ENCODE peak calls at places on chromosomes 7 and 10, in eight cellular contexts. One of them, this sample, is unnamed.
A peak's percentile ranks its signal among the peaks of the same experiment; 100 is the strongest.

GRCh38 chr10:72424561-72424960 is 69.8 kb upstream of the DNAJB12 start:
- DNase-seq in MM.1S: no peak
- DNase-seq in A549: no peak
- DNase-seq in stomach: no peak
- DNase-seq in heart right ventricle: no peak
- DNase-seq in mammary epithelial cell: no peak
- DNase-seq in fibroblast of lung: peak; percentile 2
- DNase-seq in breast epithelium: no peak
- DNase-seq in this sample: peak; percentile 12

GRCh38 chr10:89275383-89275782 is 23.8 kb upstream of the LIPA start:
- DNase-seq in MM.1S: no peak
- DNase-seq in A549: no peak
- DNase-seq in stomach: no peak
- DNase-seq in heart right ventricle: no peak
- DNase-seq in mammary epithelial cell: peak; percentile 55
- DNase-seq in fibroblast of lung: no peak
- DNase-seq in breast epithelium: no peak
- DNase-seq in this sample: no peak

GRCh38 chr7:132485136-132485535 is 91.1 kb downstream of the PLXNA4 start:
- DNase-seq in MM.1S: no peak
- DNase-seq in A549: no peak
- DNase-seq in stomach: no peak
- DNase-seq in heart right ventricle: no peak
- DNase-seq in mammary epithelial cell: no peak
- DNase-seq in fibroblast of lung: no peak
- DNase-seq in breast epithelium: no peak
- DNase-seq in this sample: no peak

GRCh38 chr10:58829839-58830238 is 317.2 kb downstream of the BICC1 start:
- DNase-seq in MM.1S: no peak
- DNase-seq in A549: no peak
- DNase-seq in stomach: no peak
- DNase-seq in heart right ventricle: no peak
- DNase-seq in mammary epithelial cell: no peak
- DNase-seq in fibroblast of lung: no peak
- DNase-seq in breast epithelium: no peak
- DNase-seq in this sample: no peak

GRCh38 chr10:9097206-9097990 is 1042.9 kb downstream of the GATA3 start:
- DNase-seq in MM.1S: peak; percentile 59
- DNase-seq in A549: no peak
- DNase-seq in stomach: no peak
- DNase-seq in heart right ventricle: no peak
- DNase-seq in mammary epithelial cell: peak; percentile 20
- DNase-seq in fibroblast of lung: peak; percentile 3
- DNase-seq in breast epithelium: no peak
- DNase-seq in this sample: no peak

GRCh38 chr10:104077282-104078151 is 8.2 kb downstream of the COL17A1 start:
- DNase-seq in MM.1S: no peak
- DNase-seq in A549: no peak
- DNase-seq in stomach: no peak
- DNase-seq in heart right ventricle: no peak
- DNase-seq in mammary epithelial cell: no peak
- DNase-seq in fibroblast of lung: no peak
- DNase-seq in breast epithelium: no peak
- DNase-seq in this sample: peak; percentile 20

GRCh38 chr7:78489851-78490250 is 691.3 kb downstream of the PHTF2 start:
- DNase-seq in MM.1S: peak; percentile 52
- DNase-seq in A549: no peak
- DNase-seq in stomach: no peak
- DNase-seq in heart right ventricle: no peak
- DNase-seq in mammary epithelial cell: no peak
- DNase-seq in fibroblast of lung: peak; percentile 36
- DNase-seq in breast epithelium: no peak
- DNase-seq in this sample: no peak

GRCh38 chr7:34153680-34154270 is 248.4 kb downstream of the BMPER start:
- DNase-seq in MM.1S: no peak
- DNase-seq in A549: no peak
- DNase-seq in stomach: no peak
- DNase-seq in heart right ventricle: no peak
- DNase-seq in mammary epithelial cell: no peak
- DNase-seq in fibroblast of lung: no peak
- DNase-seq in breast epithelium: no peak
- DNase-seq in this sample: no peak

GRCh38 chr7:98110249-98111022 is 3.8 kb downstream of the LMTK2 start:
- DNase-seq in MM.1S: no peak
- DNase-seq in A549: no peak
- DNase-seq in stomach: peak; percentile 71
- DNase-seq in heart right ventricle: no peak
- DNase-seq in mammary epithelial cell: no peak
- DNase-seq in fibroblast of lung: no peak
- DNase-seq in breast epithelium: no peak
- DNase-seq in this sample: no peak

GRCh38 chr10:113381906-113382562 is 170.8 kb upstream of the HABP2 start:
- DNase-seq in MM.1S: peak; percentile 84
- DNase-seq in A549: no peak
- DNase-seq in stomach: no peak
- DNase-seq in heart right ventricle: no peak
- DNase-seq in mammary epithelial cell: no peak
- DNase-seq in fibroblast of lung: peak; percentile 67
- DNase-seq in breast epithelium: no peak
- DNase-seq in this sample: no peak

GRCh38 chr10:124535731-124536495 is 74.3 kb downstream of the LHPP start:
- DNase-seq in MM.1S: no peak
- DNase-seq in A549: no peak
- DNase-seq in stomach: no peak
- DNase-seq in heart right ventricle: no peak
- DNase-seq in mammary epithelial cell: no peak
- DNase-seq in fibroblast of lung: no peak
- DNase-seq in breast epithelium: no peak
- DNase-seq in this sample: no peak

GRCh38 chr7:124724079-124724478 is 41.5 kb downstream of the GPR37 start:
- DNase-seq in MM.1S: no peak
- DNase-seq in A549: no peak
- DNase-seq in stomach: no peak
- DNase-seq in heart right ventricle: no peak
- DNase-seq in mammary epithelial cell: no peak
- DNase-seq in fibroblast of lung: no peak
- DNase-seq in breast epithelium: no peak
- DNase-seq in this sample: no peak

GRCh38 chr7:128443817-128444216 is 11.9 kb upstream of the HILPDA start:
- DNase-seq in MM.1S: no peak
- DNase-seq in A549: no peak
- DNase-seq in stomach: peak; percentile 38
- DNase-seq in heart right ventricle: no peak
- DNase-seq in mammary epithelial cell: no peak
- DNase-seq in fibroblast of lung: no peak
- DNase-seq in breast epithelium: no peak
- DNase-seq in this sample: no peak

GRCh38 chr10:43682956-43683355 is 34.3 kb upstream of the ZNF32 start:
- DNase-seq in MM.1S: no peak
- DNase-seq in A549: no peak
- DNase-seq in stomach: no peak
- DNase-seq in heart right ventricle: no peak
- DNase-seq in mammary epithelial cell: no peak
- DNase-seq in fibroblast of lung: peak; percentile 56
- DNase-seq in breast epithelium: no peak
- DNase-seq in this sample: no peak

GRCh38 chr7:101698964-101699363 is 69.9 kb upstream of the MYL10 start:
- DNase-seq in MM.1S: no peak
- DNase-seq in A549: no peak
- DNase-seq in stomach: no peak
- DNase-seq in heart right ventricle: no peak
- DNase-seq in mammary epithelial cell: no peak
- DNase-seq in fibroblast of lung: no peak
- DNase-seq in breast epithelium: no peak
- DNase-seq in this sample: no peak

GRCh38 chr7:64087501-64087900 is 42.3 kb downstream of the ZNF727 start:
- DNase-seq in MM.1S: no peak
- DNase-seq in A549: no peak
- DNase-seq in stomach: no peak
- DNase-seq in heart right ventricle: no peak
- DNase-seq in mammary epithelial cell: no peak
- DNase-seq in fibroblast of lung: no peak
- DNase-seq in breast epithelium: no peak
- DNase-seq in this sample: no peak
- H3K9me3 ChIP-seq in MM.1S: no peaks in the 10 kb centered on the region
- H3K9me3 ChIP-seq in A549: peaks cover 13% of the 10 kb centered on the region
- H3K9me3 ChIP-seq in stomach: peaks cover 34% of the 10 kb centered on the region
- H3K9me3 ChIP-seq in heart right ventricle: peaks cover 100% of the 10 kb centered on the region
- H3K9me3 ChIP-seq in mammary epithelial cell: peaks cover 34% of the 10 kb centered on the region
- H3K9me3 ChIP-seq in fibroblast of lung: no peaks in the 10 kb centered on the region
- H3K9me3 ChIP-seq in breast epithelium: peaks cover 60% of the 10 kb centered on the region
- H3K9me3 ChIP-seq in this sample: no peaks in the 10 kb centered on the region

DNA sequence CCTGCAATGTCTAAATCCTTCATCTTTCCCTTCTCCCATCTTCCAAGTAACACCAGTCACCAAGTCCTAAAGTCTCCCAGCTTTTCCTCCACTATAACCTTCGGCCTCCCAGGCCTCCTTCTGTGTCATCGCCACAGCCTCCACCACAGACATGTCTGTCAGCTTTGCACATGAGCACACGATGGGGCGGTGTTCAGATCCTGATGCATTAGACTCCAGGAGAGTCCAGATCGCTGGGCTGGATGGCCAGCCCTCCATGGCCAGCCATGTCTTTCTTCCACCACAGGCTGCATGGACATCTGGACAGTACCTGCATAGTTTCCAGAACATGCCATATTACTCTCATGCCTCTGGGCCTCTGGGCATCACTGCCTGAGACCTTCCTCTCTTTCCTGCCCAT is 974.2 kb upstream of the ZNF722 start:
- DNase-seq in MM.1S: no peak
- DNase-seq in A549: no peak
- DNase-seq in stomach: no peak
- DNase-seq in heart right ventricle: no peak
- DNase-seq in mammary epithelial cell: no peak
- DNase-seq in fibroblast of lung: no peak
- DNase-seq in breast epithelium: no peak
- DNase-seq in this sample: no peak
- H3K9me3 ChIP-seq in MM.1S: no peaks in the 10 kb centered on the region
- H3K9me3 ChIP-seq in A549: peaks cover 6% of the 10 kb centered on the region
- H3K9me3 ChIP-seq in stomach: no peaks in the 10 kb centered on the region
- H3K9me3 ChIP-seq in heart right ventricle: peaks cover 42% of the 10 kb centered on the region
- H3K9me3 ChIP-seq in mammary epithelial cell: peaks cover 46% of the 10 kb centered on the region
- H3K9me3 ChIP-seq in fibroblast of lung: no peaks in the 10 kb centered on the region
- H3K9me3 ChIP-seq in breast epithelium: peaks cover 9% of the 10 kb centered on the region
- H3K9me3 ChIP-seq in this sample: no peaks in the 10 kb centered on the region

GRCh38 chr7:157559596-157560257 is 222.9 kb downstream of the DNAJB6 start:
- DNase-seq in MM.1S: no peak
- DNase-seq in A549: no peak
- DNase-seq in stomach: no peak
- DNase-seq in heart right ventricle: no peak
- DNase-seq in mammary epithelial cell: no peak
- DNase-seq in fibroblast of lung: no peak
- DNase-seq in breast epithelium: no peak
- DNase-seq in this sample: no peak

GRCh38 chr7:157558875-157559595 is 222.2 kb downstream of the DNAJB6 start:
- DNase-seq in MM.1S: no peak
- DNase-seq in A549: no peak
- DNase-seq in stomach: no peak
- DNase-seq in heart right ventricle: no peak
- DNase-seq in mammary epithelial cell: no peak
- DNase-seq in fibroblast of lung: no peak
- DNase-seq in breast epithelium: no peak
- DNase-seq in this sample: no peak

GRCh38 chr7:157558061-157558460 is 221.3 kb downstream of the DNAJB6 start:
- DNase-seq in MM.1S: no peak
- DNase-seq in A549: no peak
- DNase-seq in stomach: no peak
- DNase-seq in heart right ventricle: no peak
- DNase-seq in mammary epithelial cell: no peak
- DNase-seq in fibroblast of lung: no peak
- DNase-seq in breast epithelium: no peak
- DNase-seq in this sample: no peak

GRCh38 chr7:157557263-157557662 is 220.5 kb downstream of the DNAJB6 start:
- DNase-seq in MM.1S: no peak
- DNase-seq in A549: no peak
- DNase-seq in stomach: no peak
- DNase-seq in heart right ventricle: no peak
- DNase-seq in mammary epithelial cell: no peak
- DNase-seq in fibroblast of lung: no peak
- DNase-seq in breast epithelium: peak; percentile 2
- DNase-seq in this sample: no peak

DNA sequence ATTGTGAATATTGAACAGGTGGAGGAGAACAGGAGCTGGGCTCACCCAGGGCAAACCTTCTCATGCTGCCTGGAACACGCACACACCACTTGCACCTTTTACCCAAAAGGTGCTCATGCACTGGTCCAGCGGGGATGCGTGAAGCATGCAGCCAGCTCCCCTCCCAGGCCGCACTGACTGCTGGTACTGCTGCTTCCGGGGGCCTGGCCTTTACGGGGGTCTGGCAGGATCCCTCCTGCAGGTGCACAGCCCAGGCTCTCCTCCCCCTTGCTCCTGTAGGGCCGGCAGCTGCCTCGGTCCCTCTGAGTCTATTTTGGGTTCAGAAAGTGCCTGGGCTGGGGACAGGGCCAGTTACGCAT is 221.7 kb downstream of the DNAJB6 start:
- DNase-seq in MM.1S: no peak
- DNase-seq in A549: no peak
- DNase-seq in stomach: no peak
- DNase-seq in heart right ventricle: no peak
- DNase-seq in mammary epithelial cell: no peak
- DNase-seq in fibroblast of lung: no peak
- DNase-seq in breast epithelium: no peak
- DNase-seq in this sample: no peak
- H3K9me3 ChIP-seq in MM.1S: no peaks in the 10 kb centered on the region
- H3K9me3 ChIP-seq in A549: no peaks in the 10 kb centered on the region
- H3K9me3 ChIP-seq in stomach: no peaks in the 10 kb centered on the region
- H3K9me3 ChIP-seq in heart right ventricle: no peaks in the 10 kb centered on the region
- H3K9me3 ChIP-seq in mammary epithelial cell: peaks cover 45% of the 10 kb centered on the region
- H3K9me3 ChIP-seq in fibroblast of lung: peaks cover 2% of the 10 kb centered on the region
- H3K9me3 ChIP-seq in breast epithelium: peaks cover 3% of the 10 kb centered on the region
- H3K9me3 ChIP-seq in this sample: no peaks in the 10 kb centered on the region

GRCh38 chr7:64992971-64993370 is 2.1 kb upstream of the ZNF117 start:
- DNase-seq in MM.1S: no peak
- DNase-seq in A549: no peak
- DNase-seq in stomach: no peak
- DNase-seq in heart right ventricle: no peak
- DNase-seq in mammary epithelial cell: peak; percentile 28
- DNase-seq in fibroblast of lung: peak; percentile 69
- DNase-seq in breast epithelium: no peak
- DNase-seq in this sample: no peak

GRCh38 chr7:64997164-64997908 is 6.5 kb upstream of the ZNF117 start:
- DNase-seq in MM.1S: no peak
- DNase-seq in A549: no peak
- DNase-seq in stomach: no peak
- DNase-seq in heart right ventricle: no peak
- DNase-seq in mammary epithelial cell: no peak
- DNase-seq in fibroblast of lung: no peak
- DNase-seq in breast epithelium: no peak
- DNase-seq in this sample: no peak

GRCh38 chr7:64990936-64991335 is at the start of gene ZNF117:
- DNase-seq in MM.1S: no peak
- DNase-seq in A549: no peak
- DNase-seq in stomach: no peak
- DNase-seq in heart right ventricle: no peak
- DNase-seq in mammary epithelial cell: no peak
- DNase-seq in fibroblast of lung: no peak
- DNase-seq in breast epithelium: no peak
- DNase-seq in this sample: no peak

GRCh38 chr7:64996305-64996704 is 5.5 kb upstream of the ZNF117 start:
- DNase-seq in MM.1S: no peak
- DNase-seq in A549: no peak
- DNase-seq in stomach: no peak
- DNase-seq in heart right ventricle: no peak
- DNase-seq in mammary epithelial cell: no peak
- DNase-seq in fibroblast of lung: no peak
- DNase-seq in breast epithelium: no peak
- DNase-seq in this sample: no peak

GRCh38 chr7:64993901-64994300 is 3.1 kb upstream of the ZNF117 start:
- DNase-seq in MM.1S: no peak
- DNase-seq in A549: no peak
- DNase-seq in stomach: no peak
- DNase-seq in heart right ventricle: no peak
- DNase-seq in mammary epithelial cell: peak; percentile 33
- DNase-seq in fibroblast of lung: no peak
- DNase-seq in breast epithelium: no peak
- DNase-seq in this sample: no peak
- H3K9me3 ChIP-seq in MM.1S: no peaks in the 10 kb centered on the region
- H3K9me3 ChIP-seq in A549: peaks cover 74% of the 10 kb centered on the region
- H3K9me3 ChIP-seq in stomach: peaks cover 11% of the 10 kb centered on the region
- H3K9me3 ChIP-seq in heart right ventricle: peaks cover 68% of the 10 kb centered on the region
- H3K9me3 ChIP-seq in mammary epithelial cell: peaks cover 60% of the 10 kb centered on the region
- H3K9me3 ChIP-seq in fibroblast of lung: no peaks in the 10 kb centered on the region
- H3K9me3 ChIP-seq in breast epithelium: peaks cover 39% of the 10 kb centered on the region
- H3K9me3 ChIP-seq in this sample: peaks cover 11% of the 10 kb centered on the region

This sample was measured in SJCRH30.